ENCODE peak calls at places on chromosomes 13 and 19, in four cellular contexts. L is AG04449, Y is fibroblast of lung, C is glutamatergic neuron. X is an unnamed sample.

GRCh38 chr13:99617474-99618255 is 116.4 kb downstream of the TM9SF2 start:
- DNase-seq in C (peak; percentile 76), Y (peak; percentile 35), L (no peak), X (peak; percentile 35)

GRCh38 chr13:57408312-57408711 is 223.2 kb upstream of the PCDH17 start:
- DNase-seq in L (no peak), C (no peak), Y (no peak), X (no peak)

GRCh38 chr13:51453308-51453958 is 597 bp upstream of the INTS6 start:
- DNase-seq in Y (no peak), L (no peak), C (peak; percentile 77), X (peak; percentile 84)

GRCh38 chr19:13742756-13743155 is 21.6 kb upstream of the MRI1 start:
- DNase-seq in L (no peak), Y (peak; percentile 16), C (no peak), X (no peak)

GRCh38 chr19:39003188-39003587 is 27.6 kb upstream of the FBXO17 start:
- DNase-seq in Y (no peak), C (no peak), L (no peak), X (no peak)

GRCh38 chr13:97307882-97308624 is 85.9 kb downstream of the MBNL2 start:
- DNase-seq in Y (peak; percentile 91), C (no peak), L (no peak), X (peak; percentile 45)

GRCh38 chr19:36215276-36216171 is 618 bp downstream of the ZNF146 start:
- DNase-seq in L (no peak), Y (peak; percentile 57), C (peak; percentile 22), X (peak; percentile 36)

GRCh38 chr13:101919541-101920306 is 467.2 kb downstream of the ITGBL1 start:
- DNase-seq in C (peak; percentile 48), Y (peak; percentile 35), L (no peak), X (peak; percentile 6)

GRCh38 chr13:39590466-39591036 is 12.4 kb downstream of the LHFPL6 start:
- DNase-seq in Y (no peak), L (no peak), C (no peak), X (no peak)

GRCh38 chr13:99422556-99423220 is 78.6 kb upstream of the TM9SF2 start:
- DNase-seq in L (no peak), Y (no peak), C (no peak), X (no peak)

X was measured in SK-N-SH.